ENCODE peak calls at places on chromosomes 2 and 18, in five cellular contexts. G, V, F, M and X are unnamed samples.

GRCh38 chr2:53880756-53881155 is 21.0 kb upstream of the GPR75 start:
- DNase-seq in G (no peak), V (no peak), F (no peak), M (no peak), X (no peak)

GRCh38 chr2:68915345-68915841 is 37.3 kb downstream of the GKN2 start:
- DNase-seq in G (no peak), V (no peak), F (no peak), M (no peak), X (no peak)

GRCh38 chr2:30003128-30003527 is 81.7 kb upstream of the ALK start:
- DNase-seq in G (no peak), V (no peak), F (no peak), M (no peak), X (no peak)

GRCh38 chr2:135985826-135986393 is 484 bp upstream of the DARS1 start:
- DNase-seq in G (peak; percentile 78), V (no peak), F (no peak), M (no peak), X (no peak)

GRCh38 chr2:108583903-108584520 is 49.7 kb downstream of the LIMS1 start:
- DNase-seq in G (peak; percentile 57), V (peak; percentile 64), F (peak; percentile 61), M (peak; percentile 76), X (peak; percentile 71)

GRCh38 chr18:49948975-49949374 is 135.6 kb upstream of the ACAA2 start:
- DNase-seq in G (no peak), V (no peak), F (no peak), M (no peak), X (no peak)

GRCh38 chr2:205043285-205043684 is 498.0 kb downstream of the PARD3B start:
- DNase-seq in G (no peak), V (no peak), F (no peak), M (no peak), X (no peak)

GRCh38 chr2:121798617-121799016 is 43.2 kb downstream of the TSN start:
- DNase-seq in G (no peak), V (no peak), F (no peak), M (no peak), X (no peak)

GRCh38 chr2:10493075-10493635 is 45.0 kb upstream of the ODC1 start:
- DNase-seq in G (no peak), V (no peak), F (no peak), M (no peak), X (no peak)

GRCh38 chr2:215899111-215900074 is 114.0 kb downstream of the MREG start:
- DNase-seq in G (no peak), V (no peak), F (no peak), M (no peak), X (no peak)

GRCh38 chr2:217628061-217628460 is 374.7 kb downstream of the TNS1 start:
- DNase-seq in G (no peak), V (no peak), F (no peak), M (no peak), X (no peak)

GRCh38 chr2:2324565-2325101 is 6.4 kb downstream of the MYT1L start:
- DNase-seq in G (no peak), V (no peak), F (no peak), M (no peak), X (no peak)

GRCh38 chr18:36697905-36698304 is 130.9 kb downstream of the TPGS2 start:
- DNase-seq in G (no peak), V (no peak), F (no peak), M (no peak), X (no peak)

GRCh38 chr2:101718993-101719571 is 21.6 kb downstream of the MAP4K4 start:
- DNase-seq in G (peak; percentile 77), V (no peak), F (no peak), M (no peak), X (no peak)

GRCh38 chr18:3012920-3013810 is at the start of gene LPIN2:
- DNase-seq in G (peak; percentile 97), V (peak; percentile 88), F (peak; percentile 96), M (peak; percentile 89), X (peak; percentile 82)

GRCh38 chr18:32135595-32135994 is 43.9 kb downstream of the RNF138 start:
- DNase-seq in G (no peak), V (no peak), F (no peak), M (no peak), X (no peak)

GRCh38 chr2:44543773-44544725 is 182.3 kb downstream of the CAMKMT start:
- DNase-seq in G (no peak), V (no peak), F (peak; percentile 35), M (no peak), X (no peak)